ENCODE peak calls at places on chromosomes 1 and 21, in seven cellular contexts. Q, N, X, O, B, E and U are unnamed samples.

GRCh38 chr1:21244986-21245687 is 45.1 kb downstream of the ECE1 start:
- DNase-seq in Q (no peak), E (no peak), X (no peak), B (no peak), N (no peak), O (peak), U (no peak)

GRCh38 chr1:154869351-154870116 is 547 bp downstream of the KCNN3 start:
- DNase-seq in B (no peak), N (no peak), X (no peak), O (peak), E (peak), Q (no peak), U (no peak)

GRCh38 chr1:24929091-24929875 is 793 bp downstream of the RUNX3 start:
- DNase-seq in N (no peak), O (peak), X (no peak), B (no peak), Q (no peak), E (peak), U (no peak)

GRCh38 chr1:56469640-56470371 is 109.6 kb downstream of the PLPP3 start:
- DNase-seq in X (no peak), O (no peak), B (peak), Q (no peak), E (no peak), N (no peak), U (no peak)

GRCh38 chr1:203545032-203545816 is 51.3 kb downstream of the OPTC start:
- DNase-seq in Q (no peak), N (no peak), O (no peak), B (no peak), E (no peak), X (no peak), U (no peak)

GRCh38 chr21:32426592-32427051 is 14.1 kb downstream of the EVA1C start:
- DNase-seq in O (no peak), N (no peak), E (no peak), Q (no peak), B (no peak), X (no peak), U (no peak)

GRCh38 chr1:209072481-209072880 is 511.0 kb upstream of the CAMK1G start:
- DNase-seq in O (no peak), B (no peak), N (no peak), Q (no peak), E (no peak), X (no peak), U (no peak)

GRCh38 chr1:47137925-47138615 is 829 bp downstream of the CYP4A22 start:
- DNase-seq in N (no peak), X (no peak), Q (no peak), B (no peak), E (no peak), O (no peak), U (no peak)

GRCh38 chr1:226602186-226603029 is 53.8 kb downstream of the STUM start:
- DNase-seq in O (no peak), B (peak), X (no peak), N (no peak), Q (no peak), E (peak), U (peak)

GRCh38 chr1:117630423-117630998 is 24.7 kb downstream of the TENT5C start:
- DNase-seq in O (no peak), X (no peak), Q (no peak), E (no peak), N (no peak), B (no peak), U (no peak)

GRCh38 chr1:30757196-30757949 is at the start of gene LAPTM5:
- DNase-seq in B (no peak), Q (no peak), E (peak), N (peak), X (no peak), O (no peak), U (peak)

GRCh38 chr21:40176732-40177131 is 309.5 kb downstream of the PCP4 start:
- DNase-seq in B (no peak), N (no peak), X (no peak), Q (no peak), O (peak), E (no peak), U (no peak)

GRCh38 chr1:202270871-202271326 is 70.8 kb downstream of the UBE2T start:
- DNase-seq in B (no peak), E (no peak), X (no peak), O (no peak), Q (no peak), N (peak), U (no peak)

GRCh38 chr1:10646347-10646861 is 150.0 kb downstream of the CASZ1 start:
- DNase-seq in N (peak), O (peak), B (no peak), E (no peak), X (no peak), Q (peak), U (no peak)

GRCh38 chr1:6447818-6448748 is 17.9 kb downstream of the TNFRSF25 start:
- DNase-seq in N (no peak), Q (peak), X (no peak), B (no peak), E (peak), O (no peak), U (no peak)

GRCh38 chr1:79353224-79353623 is 346.7 kb upstream of the ADGRL4 start:
- DNase-seq in B (no peak), E (no peak), N (peak), O (peak), X (no peak), Q (peak), U (no peak)

GRCh38 chr1:112165375-112165774 is 175.9 kb upstream of the KCND3 start:
- DNase-seq in Q (no peak), O (no peak), N (no peak), E (no peak), X (no peak), B (no peak), U (no peak)

GRCh38 chr1:12537294-12537693 is 80.7 kb downstream of the DHRS3 start:
- DNase-seq in N (no peak), E (no peak), O (no peak), X (no peak), Q (no peak), B (no peak), U (no peak)

GRCh38 chr1:200367841-200368534 is 41.8 kb downstream of the ZNF281 start:
- DNase-seq in N (no peak), X (no peak), E (no peak), Q (no peak), O (no peak), B (no peak), U (no peak)

GRCh38 chr1:229131243-229132105 is 139.4 kb upstream of the RAB4A start:
- DNase-seq in B (no peak), N (no peak), X (no peak), O (no peak), Q (no peak), E (no peak), U (no peak)

GRCh38 chr1:26097696-26098095 is 13.9 kb upstream of the PDIK1L start:
- DNase-seq in N (no peak), E (no peak), Q (no peak), O (no peak), B (no peak), X (no peak), U (no peak)

DNA sequence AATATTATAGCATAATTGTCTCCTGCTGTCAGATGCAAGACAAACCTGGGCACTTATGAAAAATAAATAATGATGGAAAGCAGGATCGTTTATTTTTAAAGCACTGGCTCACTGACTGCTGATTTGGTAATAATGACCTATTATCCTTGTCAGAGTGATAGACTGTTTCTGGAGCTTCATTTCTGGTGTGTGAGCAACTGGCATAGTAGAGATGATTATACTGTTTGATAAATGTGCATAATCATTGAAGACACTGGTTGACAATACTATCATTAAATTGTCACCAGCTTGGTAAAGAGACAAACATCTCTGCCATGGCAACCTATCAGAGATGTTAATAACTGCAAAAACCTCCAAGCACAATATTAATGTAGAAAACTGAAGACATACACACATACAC is 179.9 kb upstream of the ZNF644 start:
- DNase-seq in X (no peak), E (no peak), Q (no peak), N (no peak), O (no peak), B (no peak), U (no peak)
- TF ChIP-seq POLR2AphosphoS5 in X (no peak), E (no peak), Q (no peak), N (no peak), O (no peak), B (no peak), U (no peak)

GRCh38 chr1:163361123-163361934 is 39.6 kb downstream of the NUF2 start:
- DNase-seq in E (no peak), Q (peak), B (no peak), O (peak), N (no peak), X (no peak), U (no peak)
- H3K4me3 ChIP-seq in E (no peak), Q (no peak), B (no peak), O (no peak), N (no peak), X (no peak), U (no peak)

GRCh38 chr21:43354016-43354420 is 72.9 kb downstream of the SIK1 start:
- DNase-seq in N (no peak), B (no peak), E (peak), X (no peak), O (no peak), Q (no peak), U (no peak)
- TF ChIP-seq POLR2AphosphoS5 in N (no peak), B (no peak), E (no peak), X (no peak), O (no peak), Q (no peak), U (no peak)

GRCh38 chr1:59020151-59020997 is 236.5 kb upstream of the JUN start:
- DNase-seq in X (no peak), Q (no peak), B (peak), O (no peak), E (peak), N (peak), U (no peak)

GRCh38 chr1:59022799-59023198 is 239.0 kb upstream of the JUN start:
- DNase-seq in E (no peak), N (no peak), Q (no peak), O (no peak), B (peak), X (no peak), U (no peak)

GRCh38 chr1:59018860-59019259 is 235.0 kb upstream of the JUN start:
- DNase-seq in B (no peak), E (no peak), X (no peak), O (no peak), Q (no peak), N (no peak), U (no peak)

GRCh38 chr1:59025201-59025600 is 241.4 kb upstream of the JUN start:
- DNase-seq in Q (no peak), B (no peak), E (no peak), N (no peak), X (no peak), O (no peak), U (no peak)

DNA sequence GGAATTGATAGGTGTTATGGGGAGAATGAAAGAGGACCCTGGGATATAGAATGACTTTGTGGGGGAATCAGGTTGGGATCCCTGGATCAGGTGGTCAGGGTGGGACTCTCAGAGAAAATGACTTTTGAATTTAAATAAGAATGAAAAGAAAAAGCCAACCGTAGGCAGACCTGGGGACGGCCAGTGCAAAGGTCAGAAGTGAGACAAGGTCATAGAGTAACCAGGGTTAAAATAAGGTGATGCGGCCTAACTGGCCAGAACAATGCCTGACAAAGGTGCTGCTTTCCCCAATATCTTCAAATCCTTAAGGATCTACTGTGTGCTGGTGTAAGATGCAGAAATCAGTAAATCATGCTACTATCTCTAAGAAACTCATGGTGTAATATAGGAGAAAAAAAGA is 238.4 kb upstream of the JUN start:
- DNase-seq in E (no peak), B (peak), N (no peak), X (no peak), Q (no peak), O (no peak), U (no peak)
- H3K4me3 ChIP-seq in E (no peak), B (no peak), N (no peak), X (no peak), Q (no peak), O (no peak), U (no peak)

GRCh38 chr21:34706337-34706736 is 37.5 kb downstream of the CLIC6 start:
- DNase-seq in N (no peak), O (no peak), B (no peak), Q (no peak), E (no peak), X (no peak), U (no peak)

GRCh38 chr21:34705032-34705431 is 36.2 kb downstream of the CLIC6 start:
- DNase-seq in B (peak), O (no peak), X (no peak), E (no peak), N (no peak), Q (no peak), U (no peak)

GRCh38 chr21:34703566-34703965 is 34.8 kb downstream of the CLIC6 start:
- DNase-seq in O (peak), Q (no peak), X (no peak), N (no peak), B (no peak), E (no peak), U (no peak)

GRCh38 chr21:34702341-34702807 is 33.6 kb downstream of the CLIC6 start:
- DNase-seq in Q (no peak), N (peak), X (no peak), E (no peak), O (no peak), B (peak), U (peak)

GRCh38 chr21:34704119-34704518 is 35.3 kb downstream of the CLIC6 start:
- DNase-seq in X (no peak), O (peak), N (no peak), B (peak), Q (no peak), E (no peak), U (no peak)
- TF ChIP-seq POLR2AphosphoS5 in X (peak), O (no peak), N (no peak), B (peak), Q (no peak), E (no peak), U (peak)